ENCODE peak calls at places on chromosome 4, in four cellular contexts. E, K, I and F are unnamed samples.
A peak's percentile ranks its signal among the peaks of the same experiment; 100 is the strongest.

GRCh38 chr4:159429693-159430035 is 326.8 kb downstream of the RAPGEF2 start:
- DNase-seq in K (no peak), E (no peak), I (no peak), F (no peak)

GRCh38 chr4:4805805-4806345 is 53.6 kb upstream of the MSX1 start:
- DNase-seq in I (no peak), E (no peak), K (no peak), F (no peak)

GRCh38 chr4:185541251-185541671 is 6.0 kb upstream of the PDLIM3 start:
- DNase-seq in I (no peak), E (peak; percentile 53), K (peak; percentile 46), F (no peak)

GRCh38 chr4:90318208-90318607 is 191.0 kb downstream of the CCSER1 start:
- DNase-seq in E (peak; percentile 90), I (no peak), K (no peak), F (no peak)

GRCh38 chr4:113455081-113455480 is 306.5 kb downstream of the CAMK2D start:
- DNase-seq in I (no peak), E (no peak), K (no peak), F (no peak)

GRCh38 chr4:80202784-80203553 is 5.7 kb downstream of the PRDM8 start:
- DNase-seq in K (no peak), I (peak; percentile 59), E (peak; percentile 54), F (no peak)

GRCh38 chr4:158845166-158846041 is 76.6 kb downstream of the FNIP2 start:
- DNase-seq in I (no peak), E (no peak), K (no peak), F (no peak)

GRCh38 chr4:528296-528695 is 29.3 kb downstream of the PIGG start:
- DNase-seq in K (no peak), E (no peak), I (no peak), F (peak; percentile 11)

GRCh38 chr4:156677656-156678055 is 293.9 kb downstream of the PDGFC start:
- DNase-seq in E (no peak), K (no peak), I (no peak), F (no peak)

GRCh38 chr4:11729548-11729947 is 300.9 kb upstream of the HS3ST1 start:
- DNase-seq in I (no peak), K (no peak), E (peak; percentile 10), F (no peak)

GRCh38 chr4:144627663-144628076 is 18.3 kb upstream of the HHIP start:
- DNase-seq in I (no peak), K (no peak), E (peak; percentile 84), F (no peak)

GRCh38 chr4:88573995-88574394 is 18.3 kb upstream of the HERC3 start:
- DNase-seq in I (no peak), E (peak; percentile 16), K (no peak), F (no peak)

GRCh38 chr4:154119317-154119716 is 330.4 kb upstream of the SFRP2 start:
- DNase-seq in K (no peak), E (no peak), I (no peak), F (no peak)

GRCh38 chr4:112604590-112604989 is 32.1 kb downstream of the ZGRF1 start:
- DNase-seq in I (no peak), E (peak; percentile 31), K (peak; percentile 44), F (no peak)

GRCh38 chr4:54384563-54384962 is 155.5 kb downstream of the PDGFRA start:
- DNase-seq in E (peak; percentile 23), I (no peak), K (no peak), F (no peak)

GRCh38 chr4:15893967-15894366 is 44.6 kb downstream of the FGFBP1 start:
- DNase-seq in E (peak; percentile 99), I (no peak), K (peak; percentile 34), F (no peak)

GRCh38 chr4:168615294-168615693 is 118.4 kb downstream of the PALLD start:
- DNase-seq in K (no peak), E (peak; percentile 94), I (no peak), F (no peak)

GRCh38 chr4:7852568-7853185 is 87.0 kb downstream of the AFAP1 start:
- DNase-seq in E (peak; percentile 96), K (no peak), I (no peak), F (no peak)

GRCh38 chr4:102114118-102114630 is 231.1 kb downstream of the SLC39A8 start:
- DNase-seq in K (no peak), I (no peak), E (peak; percentile 20), F (no peak)

GRCh38 chr4:114057746-114058145 is 78.3 kb upstream of the ARSJ start:
- DNase-seq in I (no peak), K (no peak), E (no peak), F (no peak)

GRCh38 chr4:104973708-104974107 is 173.0 kb upstream of the TET2 start:
- DNase-seq in E (no peak), I (no peak), K (no peak), F (no peak)

GRCh38 chr4:187302456-187302855 is 578.8 kb upstream of the FAT1 start:
- DNase-seq in I (no peak), K (no peak), E (peak; percentile 30), F (no peak)

GRCh38 chr4:82988323-82988832 is 22.2 kb downstream of the LIN54 start:
- DNase-seq in E (peak; percentile 83), I (no peak), K (no peak), F (no peak)

GRCh38 chr4:82981116-82981515 is 29.5 kb downstream of the LIN54 start:
- DNase-seq in K (no peak), I (no peak), E (no peak), F (no peak)

GRCh38 chr4:82989567-82990429 is 20.8 kb downstream of the LIN54 start:
- DNase-seq in E (peak; percentile 19), K (no peak), I (no peak), F (no peak)

GRCh38 chr4:82983450-82983849 is 27.2 kb downstream of the LIN54 start:
- DNase-seq in K (no peak), E (no peak), I (no peak), F (no peak)

DNA sequence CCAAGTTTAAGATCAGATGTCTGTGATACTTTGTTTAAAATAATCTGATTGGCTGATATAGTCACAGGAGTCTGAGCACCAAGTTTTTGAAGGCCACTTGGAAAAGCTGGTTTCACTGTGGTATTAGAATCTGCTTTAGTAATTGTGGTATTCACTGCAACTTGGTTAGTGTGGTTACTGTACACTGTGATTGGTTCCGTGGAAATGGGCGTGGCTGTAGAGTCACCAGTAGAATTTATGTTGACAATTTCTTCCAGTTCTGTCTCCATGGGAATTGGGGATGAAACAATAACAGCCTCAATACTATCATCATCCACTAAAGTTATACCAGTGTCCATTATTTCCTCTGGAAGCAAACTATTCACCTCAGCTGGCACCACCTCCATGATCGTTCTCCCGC is 26.2 kb downstream of the LIN54 start:
- DNase-seq in E (peak; percentile 69), K (no peak), I (no peak), F (no peak)
- H3K36me3 ChIP-seq in E (no peaks in the 10 kb centered on the region), K (no peaks in the 10 kb centered on the region), I (peaks cover 8% of the 10 kb centered on the region), F (no peaks in the 10 kb centered on the region)

GRCh38 chr4:2839060-2839459 is 4.6 kb upstream of the ADD1 start:
- DNase-seq in K (no peak), E (no peak), I (no peak), F (no peak)

GRCh38 chr4:2836391-2836859 is 7.2 kb upstream of the ADD1 start:
- DNase-seq in I (peak; percentile 32), K (no peak), E (no peak), F (no peak)

GRCh38 chr4:2837904-2838496 is 5.6 kb upstream of the ADD1 start:
- DNase-seq in I (peak; percentile 70), K (no peak), E (peak; percentile 37), F (peak; percentile 61)

GRCh38 chr4:2835978-2836377 is 7.7 kb upstream of the ADD1 start:
- DNase-seq in I (no peak), K (no peak), E (no peak), F (no peak)

GRCh38 chr4:2837110-2837903 is 6.3 kb upstream of the ADD1 start:
- DNase-seq in I (peak; percentile 43), E (no peak), K (no peak), F (peak; percentile 84)
- H3K4me3 ChIP-seq in I (peak overlapping the region; percentile 31), E (peak overlapping the region; percentile 37), K (no peak overlapping the region), F (peak overlapping the region; percentile 24)

GRCh38 chr4:38676986-38677385 is 13.0 kb downstream of the KLF3 start:
- DNase-seq in K (no peak), E (no peak), I (no peak), F (no peak)
- H3K36me3 ChIP-seq in K (peaks cover 8% of the 10 kb centered on the region), E (peaks cover 2% of the 10 kb centered on the region), I (peaks cover 20% of the 10 kb centered on the region), F (peaks cover 12% of the 10 kb centered on the region)

GRCh38 chr4:183733181-183733580 is 74.1 kb downstream of the TRAPPC11 start:
- DNase-seq in I (no peak), K (no peak), E (no peak), F (no peak)

GRCh38 chr4:183738961-183739360 is 79.9 kb downstream of the TRAPPC11 start:
- DNase-seq in K (no peak), I (no peak), E (no peak), F (no peak)

GRCh38 chr4:183738081-183738673 is 79.1 kb downstream of the TRAPPC11 start:
- DNase-seq in E (peak; percentile 50), I (no peak), K (no peak), F (no peak)
- H3K4me3 ChIP-seq in E (no peak overlapping the region), I (no peak overlapping the region), K (no peak overlapping the region), F (no peak overlapping the region)